ENCODE peak calls at places on chromosomes 3 and 15, in eight cellular contexts. J is psoas muscle; E is activated B cell treated with CpG ODN at 0.5 μM for 24 hours; Q is KBM-7; C is IMR-90; H is esophagus muscularis mucosa; V is NCI-H1092 treated with DMSO at 0.1 percent for 48 hours; Y is activated CD8-positive, alpha-beta memory T cell treated with anti-CD3 and anti-CD28 coated beads for 24 hours. G is an unnamed sample.

GRCh38 chr3:101725890-101726275 is 1.5 kb downstream of the CEP97 start:
- DNase-seq in J (no peak), E (no peak), Q (no peak), C (no peak), H (no peak), V (no peak), Y (no peak), G (no peak)

GRCh38 chr15:70093481-70094309 is 4.0 kb downstream of the TLE3 start:
- DNase-seq in J (no peak), E (no peak), Q (no peak), C (no peak), H (no peak), V (no peak), Y (no peak), G (no peak)

GRCh38 chr3:119681279-119681678 is 4.1 kb upstream of the COX17 start:
- DNase-seq in J (no peak), E (no peak), Q (peak), C (peak), H (no peak), V (peak), Y (no peak), G (peak)

GRCh38 chr15:42704492-42704926 is 32.4 kb downstream of the CDAN1 start:
- DNase-seq in J (peak), E (peak), Q (peak), C (peak), H (no peak), V (peak), Y (peak), G (peak)

GRCh38 chr3:157374931-157375330 is 61.7 kb upstream of the PTX3 start:
- DNase-seq in J (no peak), E (no peak), Q (no peak), C (no peak), H (no peak), V (no peak), Y (no peak), G (no peak)

GRCh38 chr3:122305818-122306621 is 19.0 kb upstream of the CSTA start:
- DNase-seq in J (no peak), E (no peak), Q (peak), C (no peak), H (no peak), V (no peak), Y (no peak), G (no peak)

GRCh38 chr3:90184861-90185260 is 1077.4 kb downstream of the EPHA3 start:
- DNase-seq in J (no peak), E (no peak), Q (peak), C (peak), H (no peak), V (no peak), Y (no peak), G (no peak)

GRCh38 chr15:29268706-29269484 is 727 bp downstream of the NSMCE3 start:
- DNase-seq in J (peak), E (no peak), Q (peak), C (peak), H (no peak), V (peak), Y (peak), G (no peak)

G was measured in GDM1.